ENCODE peak calls at places on chromosomes 2 and 18, in five cellular contexts. K is activated CD8-positive, alpha-beta memory T cell treated with anti-CD3 and anti-CD28 coated beads for 24 hours; W is T-helper 1 cell; S is NCI-H774; Z is AG04449. V is an unnamed sample.

GRCh38 chr2:168130302-168130701 is 117.1 kb downstream of the STK39 start:
- DNase-seq in K (no peak), W (no peak), S (peak), Z (no peak), V (no peak)

GRCh38 chr2:39068757-39069515 is 51.9 kb downstream of the SOS1 start:
- DNase-seq in K (no peak), W (no peak), S (no peak), Z (no peak), V (no peak)

GRCh38 chr2:108267117-108267516 is 21.6 kb upstream of the SULT1C2 start:
- DNase-seq in K (no peak), W (no peak), S (no peak), Z (peak), V (no peak)

GRCh38 chr2:217636578-217637267 is 366.1 kb downstream of the TNS1 start:
- DNase-seq in K (no peak), W (no peak), S (no peak), Z (no peak), V (no peak)

GRCh38 chr2:214651451-214651850 is 158.0 kb downstream of the BARD1 start:
- DNase-seq in K (no peak), W (no peak), S (no peak), Z (no peak), V (no peak)

GRCh38 chr2:25410370-25410769 is 68.6 kb upstream of the DNMT3A start:
- DNase-seq in K (no peak), W (no peak), S (no peak), Z (no peak), V (no peak)

GRCh38 chr18:6624729-6625308 is 104.7 kb upstream of the ARHGAP28 start:
- DNase-seq in K (no peak), W (no peak), S (no peak), Z (no peak), V (no peak)

GRCh38 chr2:25558262-25558661 is 115.1 kb downstream of the DTNB start:
- DNase-seq in K (no peak), W (no peak), S (no peak), Z (no peak), V (no peak)

GRCh38 chr2:111705711-111706323 is 178.2 kb downstream of the ANAPC1 start:
- DNase-seq in K (peak), W (no peak), S (peak), Z (no peak), V (no peak)